ENCODE peak calls at places on chromosomes 13 and 19, in six cellular contexts. One of them, this sample, is unnamed.
A peak's percentile ranks its signal among the peaks of the same experiment; 100 is the strongest.

GRCh38 chr13:110062077-110062776 is 244.7 kb downstream of the COL4A1 start:
- DNase-seq in trophoblast cell: no peak
- DNase-seq in neuronal stem cell: no peak
- DNase-seq in mesendoderm: no peak
- DNase-seq in IMR-90: peak; percentile 20
- DNase-seq in mesenchymal stem cell: no peak
- DNase-seq in this sample: no peak

GRCh38 chr13:40490086-40490723 is 176.2 kb downstream of the FOXO1 start:
- DNase-seq in IMR-90: no peak
- DNase-seq in mesendoderm: no peak
- DNase-seq in neuronal stem cell: no peak
- DNase-seq in mesenchymal stem cell: no peak
- DNase-seq in trophoblast cell: no peak
- DNase-seq in this sample: no peak

GRCh38 chr13:30766957-30767603 is 31.7 kb downstream of the ALOX5AP start:
- DNase-seq in IMR-90: no peak
- DNase-seq in neuronal stem cell: no peak
- DNase-seq in mesendoderm: no peak
- DNase-seq in trophoblast cell: no peak
- DNase-seq in mesenchymal stem cell: no peak
- DNase-seq in this sample: no peak

GRCh38 chr19:29873024-29873800 is 61.4 kb downstream of the CCNE1 start:
- DNase-seq in trophoblast cell: peak; percentile 71
- DNase-seq in mesendoderm: peak; percentile 57
- DNase-seq in neuronal stem cell: peak; percentile 66
- DNase-seq in IMR-90: no peak
- DNase-seq in mesenchymal stem cell: peak; percentile 33
- DNase-seq in this sample: peak; percentile 75

GRCh38 chr19:45978156-45978555 is 4.5 kb upstream of the NOVA2 start:
- DNase-seq in IMR-90: no peak
- DNase-seq in mesendoderm: no peak
- DNase-seq in mesenchymal stem cell: no peak
- DNase-seq in neuronal stem cell: no peak
- DNase-seq in trophoblast cell: no peak
- DNase-seq in this sample: no peak

GRCh38 chr13:51996660-51997059 is 14.6 kb downstream of the ATP7B start:
- DNase-seq in neuronal stem cell: no peak
- DNase-seq in trophoblast cell: no peak
- DNase-seq in mesenchymal stem cell: no peak
- DNase-seq in IMR-90: no peak
- DNase-seq in mesendoderm: no peak
- DNase-seq in this sample: no peak

GRCh38 chr13:23180711-23181110 is at the start of gene SGCG:
- DNase-seq in trophoblast cell: no peak
- DNase-seq in neuronal stem cell: no peak
- DNase-seq in IMR-90: no peak
- DNase-seq in mesenchymal stem cell: no peak
- DNase-seq in mesendoderm: no peak
- DNase-seq in this sample: no peak

GRCh38 chr19:46714523-46715106 is 2.3 kb downstream of the PRKD2 start:
- DNase-seq in trophoblast cell: peak; percentile 28
- DNase-seq in mesendoderm: no peak
- DNase-seq in mesenchymal stem cell: peak; percentile 48
- DNase-seq in IMR-90: no peak
- DNase-seq in neuronal stem cell: no peak
- DNase-seq in this sample: no peak

GRCh38 chr13:36870050-36870692 is 49.9 kb downstream of the SMAD9 start:
- DNase-seq in trophoblast cell: no peak
- DNase-seq in mesenchymal stem cell: no peak
- DNase-seq in IMR-90: no peak
- DNase-seq in neuronal stem cell: no peak
- DNase-seq in mesendoderm: no peak
- DNase-seq in this sample: no peak

GRCh38 chr19:55112781-55113569 is 4.5 kb downstream of the PPP1R12C start:
- DNase-seq in IMR-90: no peak
- DNase-seq in mesenchymal stem cell: no peak
- DNase-seq in trophoblast cell: no peak
- DNase-seq in mesendoderm: peak; percentile 52
- DNase-seq in neuronal stem cell: no peak
- DNase-seq in this sample: peak; percentile 66

GRCh38 chr19:12884627-12884925 is 2.4 kb downstream of the KLF1 start:
- DNase-seq in IMR-90: no peak
- DNase-seq in mesenchymal stem cell: no peak
- DNase-seq in trophoblast cell: no peak
- DNase-seq in mesendoderm: no peak
- DNase-seq in neuronal stem cell: no peak
- DNase-seq in this sample: no peak
- H2BK120ac ChIP-seq in IMR-90: no peak overlapping the region
- H2BK120ac ChIP-seq in mesenchymal stem cell: no peak overlapping the region
- H2BK120ac ChIP-seq in trophoblast cell: no peak overlapping the region
- H2BK120ac ChIP-seq in mesendoderm: no peak overlapping the region
- H2BK120ac ChIP-seq in neuronal stem cell: no peak overlapping the region
- H2BK120ac ChIP-seq in this sample: no peak overlapping the region

GRCh38 chr19:41903161-41903953 is 20.4 kb downstream of the ARHGEF1 start:
- DNase-seq in trophoblast cell: no peak
- DNase-seq in IMR-90: no peak
- DNase-seq in neuronal stem cell: no peak
- DNase-seq in mesenchymal stem cell: no peak
- DNase-seq in mesendoderm: no peak
- DNase-seq in this sample: no peak
- H3K27ac ChIP-seq in trophoblast cell: no peak overlapping the region
- H3K27ac ChIP-seq in IMR-90: no peak overlapping the region
- H3K27ac ChIP-seq in neuronal stem cell: no peak overlapping the region
- H3K27ac ChIP-seq in mesenchymal stem cell: no peak overlapping the region
- H3K27ac ChIP-seq in mesendoderm: no peak overlapping the region
- H3K27ac ChIP-seq in this sample: no peak overlapping the region

GRCh38 chr19:37931941-37932655 is 25.1 kb downstream of the SIPA1L3 start:
- DNase-seq in mesenchymal stem cell: peak; percentile 86
- DNase-seq in trophoblast cell: peak; percentile 29
- DNase-seq in neuronal stem cell: peak; percentile 70
- DNase-seq in IMR-90: peak; percentile 78
- DNase-seq in mesendoderm: peak; percentile 87
- DNase-seq in this sample: peak; percentile 81
- H2BK120ac ChIP-seq in mesenchymal stem cell: no peak overlapping the region
- H2BK120ac ChIP-seq in trophoblast cell: no peak overlapping the region
- H2BK120ac ChIP-seq in neuronal stem cell: no peak overlapping the region
- H2BK120ac ChIP-seq in IMR-90: peak overlapping the region; percentile 87
- H2BK120ac ChIP-seq in mesendoderm: no peak overlapping the region
- H2BK120ac ChIP-seq in this sample: peak overlapping the region; percentile 74

DNA sequence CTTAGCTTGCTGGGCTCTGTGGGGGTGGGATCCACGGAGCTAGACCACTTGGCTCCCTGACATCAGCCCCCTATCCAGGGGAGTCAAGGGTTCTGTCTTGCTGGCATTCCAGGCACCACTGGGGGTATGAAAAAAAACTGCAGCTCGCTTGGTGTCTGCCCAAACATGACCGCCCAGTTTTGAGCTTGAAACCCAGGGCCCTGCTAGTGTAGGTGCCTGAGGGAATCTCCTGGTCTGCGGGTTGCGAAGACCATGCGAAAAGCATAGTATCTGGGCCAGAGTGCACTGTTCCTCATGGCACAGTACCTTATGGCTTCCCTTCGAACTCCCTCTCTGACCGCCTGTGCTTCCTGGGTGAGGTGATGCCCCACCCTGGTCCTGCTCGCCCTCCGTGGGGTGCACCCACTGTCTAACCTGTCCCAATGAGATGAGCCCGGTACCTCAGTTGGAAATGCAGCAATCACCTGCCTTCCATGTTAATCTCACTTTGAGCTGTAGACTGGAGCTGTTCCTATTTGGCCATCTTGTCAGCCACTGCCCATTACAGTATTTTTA is 120.8 kb upstream of the TNFSF11 start:
- DNase-seq in trophoblast cell: peak; percentile 75
- DNase-seq in mesenchymal stem cell: no peak
- DNase-seq in IMR-90: no peak
- DNase-seq in neuronal stem cell: no peak
- DNase-seq in mesendoderm: peak; percentile 4
- DNase-seq in this sample: no peak
- H3K27ac ChIP-seq in trophoblast cell: no peak overlapping the region
- H3K27ac ChIP-seq in mesenchymal stem cell: no peak overlapping the region
- H3K27ac ChIP-seq in IMR-90: no peak overlapping the region
- H3K27ac ChIP-seq in neuronal stem cell: no peak overlapping the region
- H3K27ac ChIP-seq in mesendoderm: no peak overlapping the region
- H3K27ac ChIP-seq in this sample: no peak overlapping the region

DNA sequence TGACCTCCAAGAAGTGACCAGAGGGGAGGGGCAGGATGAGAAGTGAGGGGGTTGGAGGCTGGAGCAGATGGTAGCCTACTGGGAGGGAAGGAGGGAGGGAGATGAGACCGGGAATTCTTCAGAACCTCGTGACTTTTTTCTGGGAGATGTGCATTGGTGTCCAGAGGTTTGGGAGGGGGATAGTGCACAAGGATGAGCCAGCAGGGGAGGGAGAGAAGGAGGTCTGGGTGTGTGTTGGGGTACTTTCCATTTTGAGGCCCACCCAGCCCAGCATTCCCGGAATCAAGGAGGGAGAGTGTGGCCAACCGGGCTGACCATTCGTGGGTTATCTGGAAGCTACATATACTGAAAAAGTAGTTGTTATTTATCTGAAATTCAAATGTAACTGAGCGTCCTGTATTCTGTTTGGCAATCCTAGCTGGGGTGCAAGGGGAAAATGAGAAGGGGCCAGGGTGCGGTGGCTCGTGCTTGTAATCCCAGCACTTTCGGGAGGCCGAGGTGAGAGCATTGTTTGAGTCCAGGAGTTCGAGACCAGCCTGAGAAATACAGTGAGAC is 4.3 kb upstream of the C3 start:
- DNase-seq in mesenchymal stem cell: no peak
- DNase-seq in IMR-90: no peak
- DNase-seq in trophoblast cell: no peak
- DNase-seq in neuronal stem cell: no peak
- DNase-seq in mesendoderm: no peak
- DNase-seq in this sample: no peak
- H2BK120ac ChIP-seq in mesenchymal stem cell: no peak overlapping the region
- H2BK120ac ChIP-seq in IMR-90: no peak overlapping the region
- H2BK120ac ChIP-seq in trophoblast cell: no peak overlapping the region
- H2BK120ac ChIP-seq in neuronal stem cell: no peak overlapping the region
- H2BK120ac ChIP-seq in mesendoderm: no peak overlapping the region
- H2BK120ac ChIP-seq in this sample: no peak overlapping the region

DNA sequence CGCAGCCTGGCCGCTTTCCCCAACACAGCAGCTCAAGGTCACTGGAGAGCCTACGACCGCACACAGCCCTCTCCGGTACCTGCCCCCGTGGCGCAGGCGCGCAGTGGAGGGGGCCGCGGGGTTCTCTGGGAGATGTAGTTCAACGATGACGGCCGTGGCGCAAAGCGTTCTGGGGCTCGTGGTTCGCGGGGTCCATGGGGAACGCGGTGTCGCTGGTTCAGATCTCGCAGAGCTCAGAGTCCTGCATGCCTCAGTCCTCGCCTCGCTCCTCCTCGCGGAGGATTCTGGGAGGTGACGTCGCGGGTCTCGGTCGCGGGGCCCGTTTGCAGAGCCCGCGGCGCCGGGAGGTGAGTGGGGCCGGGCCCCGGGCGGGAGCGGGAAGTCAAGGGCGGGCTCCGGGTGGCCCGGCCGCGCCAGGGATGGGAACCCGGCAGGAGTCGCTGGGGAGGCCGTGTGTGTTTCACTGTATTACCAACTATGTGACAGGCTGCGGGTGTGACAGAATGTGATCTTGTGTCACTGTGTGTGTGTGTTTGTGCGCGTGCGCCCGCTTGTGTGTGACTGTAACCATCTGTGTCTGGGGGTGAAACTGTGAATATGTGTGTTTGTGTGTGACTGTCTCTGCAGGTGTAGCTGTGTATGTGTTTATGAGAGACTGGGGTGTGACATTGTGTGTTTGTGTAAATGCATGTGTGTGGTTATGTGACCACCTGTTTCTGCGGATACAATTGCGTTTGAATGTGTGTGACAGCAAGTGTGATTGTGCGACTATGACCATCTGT is at the start of gene ZNF527:
- DNase-seq in neuronal stem cell: peak; percentile 92
- DNase-seq in mesenchymal stem cell: peak; percentile 98
- DNase-seq in mesendoderm: peak; percentile 99
- DNase-seq in IMR-90: peak; percentile 96
- DNase-seq in trophoblast cell: peak; percentile 94
- DNase-seq in this sample: peak; percentile 98
- H3K27ac ChIP-seq in neuronal stem cell: no peak within 1 kb of the TSS
- H3K27ac ChIP-seq in mesenchymal stem cell: peak within 1 kb of the TSS; percentile 26
- H3K27ac ChIP-seq in mesendoderm: no peak within 1 kb of the TSS
- H3K27ac ChIP-seq in IMR-90: peak within 1 kb of the TSS; percentile 51
- H3K27ac ChIP-seq in trophoblast cell: peak within 1 kb of the TSS; percentile 5
- H3K27ac ChIP-seq in this sample: no peak within 1 kb of the TSS

GRCh38 chr19:9818734-9819589 is at the start of gene FBXL12:
- DNase-seq in neuronal stem cell: peak; percentile 100
- DNase-seq in IMR-90: peak; percentile 99
- DNase-seq in trophoblast cell: peak; percentile 100
- DNase-seq in mesenchymal stem cell: peak; percentile 99
- DNase-seq in mesendoderm: peak; percentile 99
- DNase-seq in this sample: peak; percentile 100
- H2BK120ac ChIP-seq in neuronal stem cell: no peak within 1 kb of the TSS
- H2BK120ac ChIP-seq in IMR-90: peak within 1 kb of the TSS; percentile 92
- H2BK120ac ChIP-seq in trophoblast cell: peak within 1 kb of the TSS; percentile 96
- H2BK120ac ChIP-seq in mesenchymal stem cell: peak within 1 kb of the TSS; percentile 69
- H2BK120ac ChIP-seq in mesendoderm: no peak within 1 kb of the TSS
- H2BK120ac ChIP-seq in this sample: peak within 1 kb of the TSS; percentile 89

GRCh38 chr19:14561832-14562351 is 10.0 kb downstream of the NDUFB7 start:
- DNase-seq in mesenchymal stem cell: peak; percentile 25
- DNase-seq in mesendoderm: peak; percentile 53
- DNase-seq in neuronal stem cell: no peak
- DNase-seq in IMR-90: peak; percentile 19
- DNase-seq in trophoblast cell: peak; percentile 82
- DNase-seq in this sample: peak; percentile 48

GRCh38 chr19:14563989-14564650 is 7.7 kb downstream of the NDUFB7 start:
- DNase-seq in trophoblast cell: no peak
- DNase-seq in mesendoderm: peak; percentile 84
- DNase-seq in neuronal stem cell: no peak
- DNase-seq in mesenchymal stem cell: no peak
- DNase-seq in IMR-90: no peak
- DNase-seq in this sample: peak; percentile 98

GRCh38 chr19:14563590-14563926 is 8.3 kb downstream of the NDUFB7 start:
- DNase-seq in neuronal stem cell: no peak
- DNase-seq in mesendoderm: no peak
- DNase-seq in trophoblast cell: no peak
- DNase-seq in mesenchymal stem cell: no peak
- DNase-seq in IMR-90: no peak
- DNase-seq in this sample: no peak

GRCh38 chr19:14561249-14561648 is 10.6 kb downstream of the NDUFB7 start:
- DNase-seq in trophoblast cell: no peak
- DNase-seq in mesenchymal stem cell: no peak
- DNase-seq in mesendoderm: no peak
- DNase-seq in neuronal stem cell: no peak
- DNase-seq in IMR-90: no peak
- DNase-seq in this sample: no peak

GRCh38 chr19:14562660-14563589 is 8.9 kb downstream of the NDUFB7 start:
- DNase-seq in mesenchymal stem cell: no peak
- DNase-seq in trophoblast cell: no peak
- DNase-seq in neuronal stem cell: no peak
- DNase-seq in IMR-90: no peak
- DNase-seq in mesendoderm: no peak
- DNase-seq in this sample: peak; percentile 68
- H3K27ac ChIP-seq in mesenchymal stem cell: no peak overlapping the region
- H3K27ac ChIP-seq in trophoblast cell: no peak overlapping the region
- H3K27ac ChIP-seq in neuronal stem cell: no peak overlapping the region
- H3K27ac ChIP-seq in IMR-90: no peak overlapping the region
- H3K27ac ChIP-seq in mesendoderm: no peak overlapping the region
- H3K27ac ChIP-seq in this sample: no peak overlapping the region

GRCh38 chr19:4624301-4624700 is 15.0 kb upstream of the TNFAIP8L1 start:
- DNase-seq in trophoblast cell: no peak
- DNase-seq in mesendoderm: no peak
- DNase-seq in IMR-90: no peak
- DNase-seq in neuronal stem cell: no peak
- DNase-seq in mesenchymal stem cell: no peak
- DNase-seq in this sample: no peak
- H2BK120ac ChIP-seq in trophoblast cell: peak overlapping the region; percentile 69
- H2BK120ac ChIP-seq in mesendoderm: no peak overlapping the region
- H2BK120ac ChIP-seq in IMR-90: no peak overlapping the region
- H2BK120ac ChIP-seq in neuronal stem cell: no peak overlapping the region
- H2BK120ac ChIP-seq in mesenchymal stem cell: no peak overlapping the region
- H2BK120ac ChIP-seq in this sample: no peak overlapping the region

This sample was measured in H9.